ENCODE peak calls at places on chromosomes 16 and 17, in seven cellular contexts. J is tibial nerve; D is Caco-2; C is heart right ventricle; E is OCI-M1; F is stimulated activated CD4-positive, alpha-beta T cell treated with anti-CD3 and anti-CD28 coated beads, TNF-alpha, amount 100 ng/mL, for 1 hour; H is epithelial cell of proximal tubule. W is an unnamed sample.
A peak's percentile ranks its signal among the peaks of the same experiment; 100 is the strongest.

GRCh38 chr16:68035227-68035626 is 12.1 kb downstream of the DUS2 start:
- DNase-seq in J (no peak), D (no peak), C (no peak), E (peak; percentile 13), F (no peak), H (no peak), W (no peak)

GRCh38 chr17:2212328-2212981 is 91.1 kb downstream of the SMG6 start:
- DNase-seq in J (peak; percentile 37), D (no peak), C (no peak), E (no peak), F (no peak), H (peak; percentile 81), W (no peak)

GRCh38 chr17:83148317-83149044 is 69.1 kb downstream of the METRNL start:
- DNase-seq in J (no peak), D (no peak), C (no peak), E (no peak), F (no peak), H (no peak), W (peak; percentile 2)

GRCh38 chr16:31089199-31089598 is 456 bp upstream of the PRSS53 start:
- DNase-seq in J (no peak), D (no peak), C (no peak), E (no peak), F (no peak), H (no peak), W (no peak)

GRCh38 chr17:55480907-55481306 is 30.3 kb downstream of the SMIM36 start:
- DNase-seq in J (no peak), D (no peak), C (no peak), E (peak; percentile 64), F (no peak), H (no peak), W (no peak)

GRCh38 chr16:11280616-11281522 is at the start of gene PRM1:
- DNase-seq in J (no peak), D (no peak), C (no peak), E (no peak), F (no peak), H (no peak), W (no peak)

GRCh38 chr17:19705201-19705600 is 11.2 kb downstream of the SLC47A2 start:
- DNase-seq in J (no peak), D (no peak), C (no peak), E (no peak), F (no peak), H (no peak), W (peak; percentile 3)

GRCh38 chr16:11016524-11016988 is 72.2 kb downstream of the CLEC16A start:
- DNase-seq in J (no peak), D (no peak), C (no peak), E (no peak), F (no peak), H (no peak), W (no peak)

GRCh38 chr16:5059386-5060072 is 6.2 kb downstream of the C16orf89 start:
- DNase-seq in J (no peak), D (no peak), C (no peak), E (no peak), F (no peak), H (no peak), W (no peak)

GRCh38 chr17:11885051-11885450 is 112.2 kb downstream of the ZNF18 start:
- DNase-seq in J (no peak), D (no peak), C (no peak), E (no peak), F (no peak), H (no peak), W (no peak)

GRCh38 chr16:76125871-76126270 is 151.3 kb upstream of the CNTNAP4 start:
- DNase-seq in J (no peak), D (no peak), C (no peak), E (no peak), F (no peak), H (no peak), W (no peak)

GRCh38 chr17:45223541-45224528 is 2.1 kb downstream of the FMNL1 start:
- DNase-seq in J (no peak), D (no peak), C (no peak), E (no peak), F (no peak), H (no peak), W (no peak)

GRCh38 chr16:4690946-4691665 is 2.3 kb upstream of the NUDT16L1 start:
- DNase-seq in J (no peak), D (no peak), C (no peak), E (no peak), F (no peak), H (no peak), W (no peak)

GRCh38 chr16:81608515-81609209 is 164.1 kb downstream of the CMIP start:
- DNase-seq in J (peak; percentile 26), D (no peak), C (no peak), E (peak; percentile 28), F (no peak), H (no peak), W (no peak)

GRCh38 chr16:26672206-26672605 is 394.5 kb upstream of the C16orf82 start:
- DNase-seq in J (no peak), D (no peak), C (no peak), E (no peak), F (no peak), H (no peak), W (no peak)

GRCh38 chr16:1772362-1772907 is at the start of gene EME2:
- DNase-seq in J (no peak), D (no peak), C (no peak), E (peak; percentile 43), F (no peak), H (no peak), W (peak; percentile 69)

GRCh38 chr17:45282683-45283644 is 21.1 kb upstream of the SPATA32 start:
- DNase-seq in J (no peak), D (no peak), C (no peak), E (no peak), F (no peak), H (no peak), W (no peak)

GRCh38 chr17:64004903-64005733 is 7.0 kb downstream of the PRR29 start:
- DNase-seq in J (no peak), D (peak; percentile 21), C (no peak), E (no peak), F (no peak), H (no peak), W (peak; percentile 5)

GRCh38 chr17:58587713-58588117 is 73.3 kb upstream of the MTMR4 start:
- DNase-seq in J (no peak), D (peak; percentile 79), C (peak; percentile 40), E (peak; percentile 66), F (peak; percentile 24), H (no peak), W (peak; percentile 90)

GRCh38 chr17:45902892-45903346 is 8.6 kb downstream of the MAPT start:
- DNase-seq in J (no peak), D (no peak), C (no peak), E (peak; percentile 52), F (no peak), H (no peak), W (peak; percentile 52)

GRCh38 chr17:11948791-11949190 is 48.5 kb downstream of the ZNF18 start:
- DNase-seq in J (no peak), D (no peak), C (peak; percentile 24), E (no peak), F (no peak), H (no peak), W (no peak)

GRCh38 chr16:54370653-54371052 is 84.1 kb upstream of the IRX3 start:
- DNase-seq in J (no peak), D (no peak), C (peak; percentile 13), E (peak; percentile 15), F (no peak), H (no peak), W (peak; percentile 16)

GRCh38 chr17:58351710-58352017 is 337 bp downstream of the SUPT4H1 start:
- DNase-seq in J (no peak), D (no peak), C (no peak), E (peak; percentile 66), F (no peak), H (no peak), W (no peak)

GRCh38 chr17:11514981-11515680 is 83.1 kb upstream of the DNAH9 start:
- DNase-seq in J (no peak), D (no peak), C (no peak), E (no peak), F (no peak), H (no peak), W (no peak)

GRCh38 chr17:74686761-74687160 is 26.0 kb downstream of the CD300LF start:
- DNase-seq in J (no peak), D (no peak), C (no peak), E (no peak), F (no peak), H (no peak), W (no peak)

GRCh38 chr17:82496529-82497434 is 22.8 kb upstream of the FOXK2 start:
- DNase-seq in J (peak; percentile 94), D (peak; percentile 97), C (peak; percentile 96), E (peak; percentile 96), F (peak; percentile 75), H (no peak), W (peak; percentile 98)

GRCh38 chr17:48504953-48505352 is 25.9 kb downstream of the HOXB1 start:
- DNase-seq in J (no peak), D (no peak), C (no peak), E (no peak), F (no peak), H (no peak), W (no peak)

GRCh38 chr17:49260011-49260921 is 29.7 kb upstream of the PHOSPHO1 start:
- DNase-seq in J (peak; percentile 15), D (peak; percentile 78), C (peak; percentile 82), E (peak; percentile 16), F (no peak), H (peak; percentile 31), W (peak; percentile 53)

GRCh38 chr17:65797809-65798208 is 236.4 kb upstream of the AXIN2 start:
- DNase-seq in J (no peak), D (no peak), C (no peak), E (peak; percentile 1), F (no peak), H (no peak), W (peak; percentile 22)

GRCh38 chr16:59510008-59510424 is 775.9 kb upstream of the GOT2 start:
- DNase-seq in J (no peak), D (no peak), C (no peak), E (no peak), F (no peak), H (no peak), W (no peak)

GRCh38 chr17:2776589-2777241 is 19.5 kb upstream of the RAP1GAP2 start:
- DNase-seq in J (no peak), D (peak; percentile 82), C (no peak), E (no peak), F (no peak), H (no peak), W (no peak)

GRCh38 chr17:57675988-57676387 is 69.1 kb downstream of the CCDC182 start:
- DNase-seq in J (no peak), D (no peak), C (no peak), E (no peak), F (no peak), H (no peak), W (no peak)

GRCh38 chr17:81348097-81349055 is 46.9 kb upstream of the BAHCC1 start:
- DNase-seq in J (no peak), D (no peak), C (no peak), E (no peak), F (no peak), H (no peak), W (no peak)

GRCh38 chr17:38705803-38706624 is 941 bp downstream of the MLLT6 start:
- DNase-seq in J (peak; percentile 35), D (no peak), C (peak; percentile 83), E (peak; percentile 31), F (no peak), H (no peak), W (peak; percentile 49)

GRCh38 chr16:29680180-29680598 is 1.2 kb downstream of the QPRT start:
- DNase-seq in J (no peak), D (peak; percentile 85), C (no peak), E (no peak), F (no peak), H (peak; percentile 87), W (no peak)

GRCh38 chr17:60535382-60536279 is 9.6 kb upstream of the APPBP2 start:
- DNase-seq in J (no peak), D (no peak), C (no peak), E (no peak), F (no peak), H (no peak), W (no peak)

GRCh38 chr17:10309003-10309974 is 63.5 kb downstream of the MYH13 start:
- DNase-seq in J (no peak), D (no peak), C (no peak), E (no peak), F (no peak), H (no peak), W (no peak)

GRCh38 chr17:46002311-46002972 is 3.4 kb downstream of the STH start:
- DNase-seq in J (peak; percentile 56), D (peak; percentile 73), C (peak; percentile 61), E (peak; percentile 82), F (peak; percentile 54), H (no peak), W (peak; percentile 74)

W was measured in K562.